ENCODE peak calls at places on chromosomes 11 and 22, in nine cellular contexts. W, F, E, H, R, I, M, P and S are unnamed samples.
A peak's percentile ranks its signal among the peaks of the same experiment; 100 is the strongest.

GRCh38 chr22:16970446-16970845 is 37.6 kb downstream of the GAB4 start:
- DNase-seq in W (no peak), R (no peak), F (no peak), P (no peak), H (no peak), M (no peak), E (no peak), I (peak; percentile 53), S (no peak)

GRCh38 chr11:290621-291231 is 1.8 kb downstream of the PGGHG start:
- DNase-seq in E (no peak), I (no peak), F (no peak), H (no peak), P (no peak), M (no peak), R (no peak), W (no peak), S (no peak)

GRCh38 chr22:37559901-37560681 is at the start of gene CDC42EP1:
- DNase-seq in P (no peak), M (no peak), E (peak; percentile 59), H (peak; percentile 50), F (peak; percentile 77), R (no peak), I (no peak), W (peak; percentile 56), S (no peak)

GRCh38 chr11:119100246-119100959 is 1.2 kb downstream of the DPAGT1 start:
- DNase-seq in I (no peak), H (peak; percentile 66), P (no peak), M (peak; percentile 48), W (peak; percentile 67), F (no peak), E (peak; percentile 47), R (no peak), S (no peak)

GRCh38 chr22:45090364-45090960 is 73.3 kb upstream of the NUP50 start:
- DNase-seq in F (no peak), R (no peak), E (peak; percentile 31), M (no peak), W (no peak), P (no peak), H (no peak), I (no peak), S (no peak)

GRCh38 chr22:19750666-19751490 is 9.7 kb upstream of the TBX1 start:
- DNase-seq in P (no peak), M (no peak), I (no peak), R (no peak), H (no peak), E (peak; percentile 47), F (no peak), W (no peak), S (no peak)

GRCh38 chr11:117884994-117885393 is 8.5 kb upstream of the FXYD6 start:
- DNase-seq in E (peak; percentile 24), M (peak; percentile 11), R (no peak), P (no peak), F (peak; percentile 67), H (peak; percentile 10), I (no peak), W (no peak), S (no peak)

GRCh38 chr11:58006940-58007339 is 16.7 kb upstream of the OR9Q1 start:
- DNase-seq in F (no peak), I (no peak), P (peak; percentile 19), E (no peak), R (no peak), H (peak; percentile 66), W (peak; percentile 51), M (peak; percentile 63), S (no peak)

GRCh38 chr11:88594274-88594950 is 256.9 kb upstream of the CTSC start:
- DNase-seq in E (no peak), I (no peak), H (no peak), P (no peak), W (no peak), M (no peak), F (no peak), R (peak; percentile 10), S (peak; percentile 7)

GRCh38 chr11:101915811-101916291 is 471 bp downstream of the ANGPTL5 start:
- DNase-seq in F (no peak), E (peak; percentile 56), H (peak; percentile 75), I (no peak), P (no peak), M (peak; percentile 33), W (peak; percentile 38), R (peak; percentile 31), S (peak; percentile 31)

GRCh38 chr11:6757373-6757967 is 14.3 kb downstream of the OR2AG2 start:
- DNase-seq in I (peak; percentile 74), E (peak; percentile 62), M (peak; percentile 31), H (peak; percentile 80), W (peak; percentile 55), P (peak; percentile 14), R (peak; percentile 32), F (peak; percentile 43), S (peak; percentile 34)

GRCh38 chr11:1259561-1259960 is 36.7 kb downstream of the MUC5B start:
- DNase-seq in E (no peak), I (no peak), H (no peak), P (no peak), M (no peak), R (no peak), W (no peak), F (no peak), S (no peak)

GRCh38 chr11:4748435-4748834 is 21.3 kb downstream of the OR51F1 start:
- DNase-seq in W (peak; percentile 33), P (no peak), H (peak; percentile 0), F (no peak), I (no peak), M (peak; percentile 16), R (no peak), E (no peak), S (no peak)

GRCh38 chr11:124075841-124076571 is 34.9 kb upstream of the OR10G7 start:
- DNase-seq in I (no peak), H (no peak), R (peak; percentile 54), P (no peak), W (no peak), M (no peak), F (no peak), E (no peak), S (peak; percentile 34)

GRCh38 chr11:117919326-117920275 is 9.6 kb downstream of the TMPRSS13 start:
- DNase-seq in E (no peak), R (no peak), W (peak; percentile 19), M (peak; percentile 27), H (no peak), P (no peak), F (no peak), I (no peak), S (peak; percentile 51)

GRCh38 chr22:39207141-39208012 is 37.4 kb downstream of the PDGFB start:
- DNase-seq in H (peak; percentile 47), W (peak; percentile 45), I (no peak), M (peak; percentile 65), E (peak; percentile 35), F (no peak), R (peak; percentile 20), P (no peak), S (no peak)

DNA sequence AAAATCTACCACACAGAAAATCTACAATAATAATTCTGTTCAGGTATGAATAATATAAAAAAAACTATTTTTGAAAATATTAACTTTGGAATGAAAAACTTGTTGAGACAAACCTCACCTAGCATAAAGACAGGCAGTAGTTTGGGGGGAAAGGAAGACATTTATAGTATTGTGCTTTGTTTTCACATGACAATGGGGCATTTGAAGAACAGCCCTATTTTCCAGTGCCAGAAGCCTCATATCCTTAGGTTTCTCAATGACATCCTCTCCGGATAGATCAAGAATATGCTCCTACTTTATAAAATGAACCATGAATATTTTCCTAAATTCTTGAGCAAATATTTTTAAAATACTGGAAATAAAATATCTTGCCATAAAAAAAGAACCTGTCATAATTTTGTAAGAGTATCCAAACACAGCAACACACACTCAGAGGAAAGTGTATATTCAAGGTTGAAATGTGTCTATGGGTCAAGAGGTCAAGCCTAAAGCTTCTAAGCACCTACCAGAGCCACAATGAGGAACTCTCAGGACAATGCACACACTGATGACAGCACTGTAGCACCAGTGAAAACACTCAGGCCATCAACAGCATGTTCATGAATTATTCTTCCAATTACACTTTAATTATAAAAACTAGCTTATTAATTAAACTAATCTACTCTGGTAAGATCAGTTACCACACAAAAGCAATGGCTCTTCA is 68.7 kb downstream of the MRTFA start:
- DNase-seq in I (no peak), M (no peak), F (no peak), W (no peak), R (no peak), P (no peak), E (no peak), H (no peak), S (no peak)
- TF ChIP-seq CTCF in I (no peak), M (no peak), F (no peak), W (no peak), R (no peak), P (no peak), E (no peak), H (no peak), S (no peak)

DNA sequence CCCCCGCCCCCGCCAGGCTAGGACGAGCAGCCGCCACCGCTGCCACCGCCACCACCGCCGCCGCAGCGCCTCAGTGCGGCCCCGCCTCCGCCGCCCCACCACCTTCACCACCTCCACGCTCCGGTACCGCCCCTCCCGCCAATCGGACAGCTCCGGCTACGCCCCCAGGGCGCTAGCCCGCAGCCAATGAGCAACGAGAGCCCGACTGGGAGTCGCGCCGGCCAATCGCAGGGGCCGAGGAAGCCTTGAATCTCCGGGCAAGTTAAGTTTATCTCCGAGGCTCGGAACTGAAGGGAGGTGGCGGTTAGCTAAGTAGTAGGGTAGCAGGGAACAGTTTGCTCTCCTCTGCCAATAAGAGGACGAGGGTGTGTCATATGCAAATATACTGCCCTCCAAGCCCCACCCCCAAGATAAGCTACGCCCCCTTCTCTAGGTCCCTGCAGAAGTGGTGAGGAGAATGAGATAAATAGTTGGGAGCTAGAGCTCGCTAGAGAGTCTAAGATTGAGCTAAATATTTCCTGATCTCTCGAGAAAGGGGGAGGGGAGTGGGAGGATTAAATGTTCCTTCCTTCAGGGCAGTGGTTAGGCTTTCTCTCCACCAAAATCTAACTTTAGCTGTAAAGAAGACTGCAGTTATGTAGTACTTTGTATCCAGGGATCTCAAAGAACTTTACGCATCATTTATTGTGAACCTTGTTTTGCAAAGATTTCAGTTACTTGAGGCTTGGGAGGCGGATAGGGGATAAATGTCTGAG is at the start of gene SESN3:
- DNase-seq in P (peak; percentile 100), F (peak; percentile 100), W (peak; percentile 97), I (peak; percentile 93), E (peak; percentile 100), H (peak; percentile 99), M (peak; percentile 100), R (peak; percentile 93), S (peak; percentile 93)
- TF ChIP-seq CTCF in P (no peak), F (no peak), W (no peak), I (no peak), E (peak; percentile 7), H (peak; percentile 4), M (no peak), R (no peak), S (no peak)

DNA sequence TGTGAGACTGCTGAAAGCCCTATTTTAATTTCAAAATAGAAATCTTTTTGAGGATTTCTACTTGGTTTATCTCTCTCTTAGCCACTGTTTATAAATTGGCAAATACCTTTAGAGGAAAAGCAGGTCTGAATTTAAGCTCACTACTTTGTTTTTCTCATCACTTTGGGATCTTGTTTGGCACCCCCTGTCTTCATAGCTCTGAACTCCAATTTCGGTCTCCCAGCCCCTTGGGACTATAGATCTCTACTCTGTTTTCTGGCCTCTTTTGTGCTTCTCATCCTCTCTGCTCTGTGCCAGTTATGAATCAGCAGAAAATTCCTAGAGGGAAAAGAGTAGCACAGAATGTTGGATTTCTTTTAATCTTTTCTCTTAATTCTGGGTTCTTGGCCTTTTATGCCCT is 118.3 kb downstream of the CYP2R1 start:
- DNase-seq in E (no peak), W (no peak), F (no peak), M (no peak), P (no peak), I (no peak), R (no peak), H (peak; percentile 37), S (no peak)
- TF ChIP-seq CTCF in E (peak; percentile 25), W (no peak), F (no peak), M (peak; percentile 24), P (peak; percentile 46), I (peak; percentile 48), R (no peak), H (peak; percentile 32), S (no peak)

GRCh38 chr11:29448246-29448877 is 568.5 kb downstream of the KCNA4 start:
- DNase-seq in E (peak; percentile 58), M (peak; percentile 3), R (peak; percentile 30), F (peak; percentile 50), P (no peak), I (no peak), W (peak; percentile 30), H (peak; percentile 75), S (no peak)
- TF ChIP-seq CTCF in E (peak; percentile 75), M (peak; percentile 55), R (no peak), F (peak; percentile 88), P (peak; percentile 82), I (no peak), W (peak; percentile 66), H (peak; percentile 97), S (peak; percentile 15)